ENCODE peak calls at places on chromosomes 3 and 15, in five cellular contexts. V, X, U, F and K are unnamed samples.

GRCh38 chr15:95162967-95163531 is 931.7 kb downstream of the MCTP2 start:
- DNase-seq in V (no peak), X (no peak), U (no peak), F (no peak), K (no peak)

GRCh38 chr3:101617478-101617877 is 43.5 kb downstream of the PCNP start:
- DNase-seq in V (no peak), X (no peak), U (no peak), F (no peak), K (no peak)

GRCh38 chr15:56894601-56895000 is 23.8 kb upstream of the TCF12 start:
- DNase-seq in V (no peak), X (no peak), U (no peak), F (no peak), K (no peak)

GRCh38 chr3:49656541-49657112 is 17.5 kb upstream of the APEH start:
- DNase-seq in V (no peak), X (no peak), U (no peak), F (no peak), K (no peak)

GRCh38 chr3:194491996-194492395 is 5.2 kb upstream of the ATP13A3 start:
- DNase-seq in V (no peak), X (no peak), U (no peak), F (no peak), K (no peak)

GRCh38 chr15:51846066-51846462 is 16.6 kb downstream of the TMOD3 start:
- DNase-seq in V (no peak), X (no peak), U (no peak), F (no peak), K (no peak)

GRCh38 chr15:32870240-32871033 is 152.6 kb downstream of the GREM1 start:
- DNase-seq in V (no peak), X (no peak), U (no peak), F (peak), K (peak)

GRCh38 chr15:78000089-78000926 is 77.2 kb downstream of the TBC1D2B start:
- DNase-seq in V (peak), X (peak), U (no peak), F (peak), K (peak)

GRCh38 chr3:181844227-181844626 is 132.5 kb downstream of the SOX2 start:
- DNase-seq in V (no peak), X (no peak), U (no peak), F (no peak), K (no peak)

GRCh38 chr15:63999177-63999576 is 47.1 kb downstream of the DAPK2 start:
- DNase-seq in V (no peak), X (no peak), U (no peak), F (no peak), K (no peak)

GRCh38 chr15:66670698-66671580 is 31.1 kb upstream of the SMAD6 start:
- DNase-seq in V (peak), X (no peak), U (no peak), F (no peak), K (no peak)

GRCh38 chr3:110623571-110623970 is 448.0 kb upstream of the NECTIN3 start:
- DNase-seq in V (no peak), X (no peak), U (no peak), F (no peak), K (no peak)

GRCh38 chr15:43410572-43411214 is 39.8 kb downstream of the TUBGCP4 start:
- DNase-seq in V (no peak), X (no peak), U (no peak), F (no peak), K (no peak)

GRCh38 chr3:179079537-179079936 is 7.9 kb upstream of the ZMAT3 start:
- DNase-seq in V (no peak), X (no peak), U (no peak), F (no peak), K (no peak)

GRCh38 chr3:60579734-60580133 is 671.5 kb downstream of the FHIT start:
- DNase-seq in V (no peak), X (no peak), U (no peak), F (no peak), K (no peak)

GRCh38 chr3:185504636-185505035 is 5.8 kb upstream of the TMEM41A start:
- DNase-seq in V (no peak), X (no peak), U (no peak), F (no peak), K (no peak)

GRCh38 chr3:184477940-184478339 is 83.6 kb upstream of the EPHB3 start:
- DNase-seq in V (no peak), X (no peak), U (no peak), F (no peak), K (no peak)

GRCh38 chr3:10432156-10432845 is 73.1 kb downstream of the ATP2B2 start:
- DNase-seq in V (peak), X (no peak), U (no peak), F (no peak), K (no peak)

GRCh38 chr3:148697311-148698189 is at the start of gene AGTR1:
- DNase-seq in V (peak), X (no peak), U (no peak), F (no peak), K (no peak)